ENCODE peak calls at places on chromosomes 11 and 22, in eight cellular contexts. C is psoas muscle, I is neuronal stem cell, K is brain microvascular endothelial cell, X is tibial nerve, R is IMR-90, N is heart right ventricle, E is tibial artery. S is an unnamed sample.

GRCh38 chr11:42770444-42771065 is 541.2 kb upstream of the API5 start:
- DNase-seq in R (no peak), C (no peak), K (no peak), I (peak), X (no peak), E (no peak), N (no peak), S (no peak)

GRCh38 chr11:69640260-69640994 is 529 bp upstream of the CCND1 start:
- DNase-seq in R (no peak), E (no peak), C (peak), I (no peak), X (no peak), N (no peak), K (no peak), S (no peak)

GRCh38 chr11:15775051-15775541 is 581.2 kb downstream of the SOX6 start:
- DNase-seq in C (no peak), K (no peak), X (no peak), E (no peak), N (peak), R (peak), I (no peak), S (no peak)

GRCh38 chr22:29344137-29344536 is 28.6 kb upstream of the RASL10A start:
- DNase-seq in N (peak), C (peak), R (peak), K (peak), I (no peak), E (no peak), X (no peak), S (no peak)

GRCh38 chr11:127471662-127472061 is 471.1 kb upstream of the KIRREL3 start:
- DNase-seq in N (no peak), C (no peak), K (no peak), X (no peak), R (no peak), I (no peak), E (no peak), S (no peak)

GRCh38 chr11:118051611-118052461 is 25.0 kb upstream of the TMPRSS4 start:
- DNase-seq in N (no peak), E (no peak), I (no peak), X (no peak), C (no peak), K (no peak), R (no peak), S (peak)

GRCh38 chr11:73507086-73507485 is 90.8 kb downstream of the FAM168A start:
- DNase-seq in E (no peak), R (peak), I (no peak), N (no peak), K (no peak), X (no peak), C (no peak), S (no peak)

GRCh38 chr22:37661160-37661924 is 2.8 kb downstream of the PDXP start:
- DNase-seq in X (no peak), E (no peak), R (peak), C (no peak), I (no peak), K (peak), N (no peak), S (no peak)

GRCh38 chr22:50119768-50120251 is 30.0 kb downstream of the MOV10L1 start:
- DNase-seq in C (no peak), I (no peak), R (peak), E (no peak), X (no peak), N (peak), K (no peak), S (no peak)

GRCh38 chr11:48879256-48879655 is 104.4 kb downstream of the TRIM51G start:
- DNase-seq in C (no peak), K (no peak), N (no peak), X (no peak), R (no peak), E (no peak), I (no peak), S (no peak)

GRCh38 chr11:74783241-74783871 is 34.7 kb downstream of the RNF169 start:
- DNase-seq in N (peak), R (peak), K (peak), I (no peak), E (no peak), X (no peak), C (no peak), S (no peak)

GRCh38 chr22:46365166-46365624 is 29.7 kb downstream of the TRMU start:
- DNase-seq in K (no peak), C (no peak), X (no peak), R (no peak), I (no peak), E (no peak), N (no peak), S (no peak)

GRCh38 chr22:46362221-46362933 is 26.9 kb downstream of the TRMU start:
- DNase-seq in K (no peak), R (peak), E (no peak), N (no peak), C (no peak), I (no peak), X (no peak), S (no peak)

GRCh38 chr22:46364341-46365165 is 29.0 kb downstream of the TRMU start:
- DNase-seq in I (no peak), K (no peak), N (no peak), X (no peak), C (no peak), R (no peak), E (no peak), S (no peak)

GRCh38 chr22:46362934-46363515 is 27.5 kb downstream of the TRMU start:
- DNase-seq in I (no peak), N (no peak), X (no peak), C (no peak), R (no peak), K (no peak), E (no peak), S (no peak)

DNA sequence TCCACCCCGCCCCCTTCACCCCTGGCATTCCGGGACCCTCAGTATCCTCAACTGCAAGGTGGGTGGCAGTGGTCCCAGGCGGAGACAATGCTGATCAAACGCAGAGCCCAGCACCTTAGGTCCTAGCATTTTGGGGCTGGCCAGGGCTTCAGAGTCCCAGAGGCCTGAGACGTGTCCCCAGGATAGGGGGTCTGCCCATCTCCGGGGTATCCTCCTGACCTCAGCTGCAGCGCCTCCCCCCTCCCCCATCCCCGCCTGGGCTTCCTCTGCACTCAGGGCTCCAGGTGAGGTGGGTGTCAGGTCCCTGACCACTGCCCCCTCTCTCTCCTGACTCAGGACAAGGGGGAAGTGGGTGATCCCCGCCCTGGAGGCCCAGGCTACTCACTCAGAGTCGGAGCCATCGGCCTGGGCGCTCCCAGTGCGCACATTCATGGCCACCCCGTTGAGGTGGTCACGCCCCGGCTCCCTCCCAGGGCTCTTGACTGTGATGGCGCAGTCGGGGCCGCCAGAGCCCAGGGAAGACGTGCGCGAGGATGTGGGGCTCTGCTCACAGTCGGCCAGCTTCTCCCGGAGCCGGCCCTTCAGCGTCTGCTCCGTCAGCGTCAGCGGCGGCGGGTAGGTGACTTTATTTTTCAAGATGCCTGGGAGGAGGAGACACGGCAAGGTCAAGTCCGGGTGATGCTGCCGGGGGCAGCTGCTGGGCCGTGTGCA is 28.3 kb downstream of the TRMU start:
- DNase-seq in I (no peak), R (no peak), N (no peak), E (no peak), K (no peak), C (no peak), X (no peak), S (no peak)
- H3K27ac ChIP-seq in I (no peak), R (no peak), N (no peak), E (no peak), K (no peak), C (no peak), X (no peak), S (no peak)

DNA sequence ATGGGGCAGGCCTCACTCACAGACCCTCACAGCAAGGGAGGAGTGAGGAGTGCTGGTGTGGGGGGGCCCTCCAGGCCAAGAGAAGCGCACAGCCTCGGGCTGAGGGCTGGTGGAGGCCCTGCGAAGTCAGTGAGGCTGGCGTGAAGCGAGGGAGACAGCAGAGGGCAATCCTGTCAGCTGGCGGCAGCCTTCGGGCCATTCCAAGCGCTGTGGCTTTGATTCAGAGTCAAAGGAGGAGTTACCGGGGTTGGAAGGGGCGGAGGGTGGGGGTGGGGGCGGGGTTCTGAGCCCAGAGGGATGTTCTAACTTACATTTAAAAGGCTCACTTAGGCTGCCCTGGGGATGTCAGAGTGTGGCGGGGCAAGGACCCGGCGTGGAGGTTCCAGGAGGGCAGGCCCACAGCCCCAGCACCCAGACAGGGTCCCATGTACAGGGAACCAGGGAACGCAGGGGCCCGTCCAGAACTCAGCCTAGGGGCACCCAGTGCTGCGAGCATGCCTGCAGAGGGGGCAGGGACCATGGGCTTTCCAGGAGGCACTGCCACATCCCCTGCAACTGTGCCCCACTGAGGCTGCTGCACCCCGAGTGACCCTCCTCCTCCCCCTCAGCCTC is 39.5 kb upstream of the TTLL12 start:
- DNase-seq in I (peak), C (no peak), X (no peak), N (no peak), K (peak), R (peak), E (no peak), S (no peak)
- H3K27ac ChIP-seq in I (no peak), C (no peak), X (peak), N (no peak), K (no peak), R (no peak), E (no peak), S (no peak)

DNA sequence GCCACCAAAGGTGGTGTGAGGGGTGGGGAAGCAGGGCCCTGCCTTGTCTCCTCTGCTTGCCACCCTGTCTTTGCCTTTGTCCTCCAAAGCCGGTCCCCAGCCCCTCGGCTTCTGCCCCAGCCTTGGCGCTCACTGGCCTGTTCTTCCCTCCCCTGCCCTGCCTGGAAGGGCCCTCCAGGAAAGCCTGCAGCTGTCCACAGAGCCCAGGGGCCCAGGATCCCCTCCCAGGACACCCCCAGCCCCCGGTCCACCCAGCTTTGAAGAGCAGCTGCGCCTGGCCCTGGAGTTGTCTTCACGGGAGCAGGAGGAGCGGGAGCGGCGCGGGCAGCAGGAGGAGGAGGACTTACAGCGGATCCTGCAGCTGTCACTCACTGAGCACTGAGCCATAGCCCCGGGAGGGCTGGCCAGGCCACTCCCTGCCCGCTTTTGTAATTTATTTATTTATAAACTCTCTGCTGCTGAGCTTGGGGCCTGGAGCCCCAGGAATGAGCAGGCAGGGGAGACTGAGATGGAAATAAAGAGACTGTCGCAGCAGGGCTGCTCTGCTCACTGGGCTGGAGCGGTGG is 1.3 kb upstream of the SSH3 start:
- DNase-seq in E (peak), R (peak), K (peak), C (peak), X (no peak), N (peak), I (no peak), S (no peak)
- H3K27ac ChIP-seq in E (no peak), R (no peak), K (peak), C (peak), X (peak), N (peak), I (no peak), S (peak)

GRCh38 chr11:60860943-60861342 is 5.2 kb upstream of the PTGDR2 start:
- DNase-seq in E (no peak), K (no peak), C (no peak), N (no peak), I (no peak), X (no peak), R (no peak), S (no peak)
- H3K27ac ChIP-seq in E (no peak), K (no peak), C (no peak), N (no peak), I (no peak), X (no peak), R (no peak), S (no peak)

GRCh38 chr11:122601131-122602125 is 54.1 kb upstream of the UBASH3B start:
- DNase-seq in E (no peak), R (peak), C (no peak), X (no peak), I (no peak), K (peak), N (no peak), S (no peak)
- H3K27ac ChIP-seq in E (no peak), R (no peak), C (no peak), X (peak), I (no peak), K (no peak), N (no peak), S (no peak)

DNA sequence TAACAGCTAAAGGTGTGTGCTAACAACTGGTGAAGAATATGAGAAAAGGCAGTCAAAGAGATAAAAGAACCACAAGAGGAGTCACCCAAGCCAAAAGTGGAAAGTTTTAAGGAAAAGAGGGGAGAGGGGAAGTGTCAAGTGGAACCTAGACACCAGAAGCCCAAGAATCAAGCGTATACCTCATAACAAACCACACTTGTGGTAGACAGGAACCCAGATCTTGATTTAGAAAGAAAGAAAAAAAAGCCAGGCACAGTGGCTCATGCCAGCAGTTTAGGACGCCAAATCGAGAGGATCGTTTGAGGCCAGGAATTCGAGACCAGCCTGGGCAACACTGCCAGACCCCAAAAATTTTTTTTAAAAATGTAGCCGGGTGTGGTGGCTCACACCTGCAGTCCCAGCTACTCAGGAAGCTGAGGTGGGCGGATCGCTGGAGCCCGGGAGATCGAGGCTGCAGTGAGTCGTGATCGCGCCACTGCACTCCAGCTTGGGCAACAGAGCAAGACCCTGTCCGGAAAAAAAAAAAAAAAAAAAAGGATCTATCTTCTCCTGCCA is 877 bp downstream of the SLC25A17 start:
- DNase-seq in C (no peak), N (no peak), X (no peak), K (no peak), E (no peak), R (no peak), I (no peak), S (no peak)
- H3K27ac ChIP-seq in C (no peak), N (no peak), X (peak), K (no peak), E (no peak), R (no peak), I (no peak), S (no peak)

GRCh38 chr11:12182650-12183511 is 72.5 kb downstream of the MICAL2 start:
- DNase-seq in E (no peak), K (peak), I (no peak), X (no peak), N (peak), R (peak), C (peak), S (no peak)

GRCh38 chr11:12184696-12185095 is 74.3 kb downstream of the MICAL2 start:
- DNase-seq in I (no peak), R (peak), X (no peak), E (no peak), C (no peak), N (no peak), K (no peak), S (no peak)

GRCh38 chr11:12185106-12185690 is 74.8 kb downstream of the MICAL2 start:
- DNase-seq in C (no peak), E (no peak), K (no peak), X (no peak), R (no peak), I (no peak), N (no peak), S (no peak)

GRCh38 chr11:12185914-12186313 is 75.5 kb downstream of the MICAL2 start:
- DNase-seq in K (no peak), E (no peak), N (peak), R (peak), I (peak), X (no peak), C (no peak), S (no peak)

DNA sequence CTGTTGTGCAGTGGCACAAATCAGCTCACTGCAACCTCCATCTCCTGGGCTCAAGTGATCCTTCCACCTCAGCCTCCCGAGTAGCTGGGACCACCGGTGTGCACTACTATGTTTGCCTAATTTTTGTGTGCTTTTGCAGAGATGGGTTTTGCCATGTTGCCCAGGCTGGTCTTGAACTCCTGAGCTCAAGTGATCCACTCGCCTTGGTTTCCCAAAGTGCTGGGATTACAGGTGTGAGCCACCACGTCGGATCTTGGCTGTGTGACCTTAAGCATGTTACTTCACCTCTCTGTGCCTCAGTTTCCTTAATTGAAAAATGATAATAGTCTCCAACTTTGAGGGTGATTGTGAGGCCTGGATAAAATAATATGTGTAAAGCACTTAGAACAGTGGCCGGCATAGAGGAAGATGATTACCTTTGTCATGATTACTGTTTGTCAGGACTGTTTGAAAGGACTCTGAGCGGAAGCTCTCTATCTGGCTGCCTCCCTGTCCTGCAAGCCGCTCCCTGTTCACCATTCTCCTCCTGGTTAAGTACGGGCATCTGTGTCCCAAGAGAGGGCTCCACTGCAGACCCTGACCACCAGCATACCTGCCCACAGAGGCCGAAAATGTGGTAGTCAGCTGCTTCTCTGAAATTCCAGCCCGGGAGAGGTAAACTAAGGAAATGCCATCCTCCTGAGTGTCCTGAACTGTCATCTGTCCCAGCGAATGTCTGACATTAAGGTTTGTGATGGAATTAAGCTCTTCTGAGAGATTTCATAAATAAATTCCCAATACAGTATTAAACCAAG is 73.6 kb downstream of the MICAL2 start:
- DNase-seq in K (no peak), N (no peak), E (no peak), C (no peak), I (no peak), R (no peak), X (no peak), S (no peak)
- H3K27ac ChIP-seq in K (peak), N (peak), E (peak), C (no peak), I (no peak), R (peak), X (peak), S (no peak)